ENCODE peak calls at places on chromosome X, in five cellular contexts. One of them, this sample, is unnamed.

GRCh38 chrX:134206221-134206620 is 30.8 kb upstream of the CCDC160 start:
- DNase-seq in psoas muscle: no peak
- DNase-seq in left lung: no peak
- DNase-seq in pancreas: no peak
- DNase-seq in heart left ventricle: no peak
- DNase-seq in this sample: no peak

GRCh38 chrX:136204571-136204970 is 46.6 kb downstream of the MAP7D3 start:
- DNase-seq in psoas muscle: peak; percentile 36
- DNase-seq in left lung: no peak
- DNase-seq in pancreas: no peak
- DNase-seq in heart left ventricle: peak; percentile 49
- DNase-seq in this sample: no peak

GRCh38 chrX:47579537-47579936 is 2.7 kb upstream of the TIMP1 start:
- DNase-seq in psoas muscle: no peak
- DNase-seq in left lung: no peak
- DNase-seq in pancreas: no peak
- DNase-seq in heart left ventricle: no peak
- DNase-seq in this sample: no peak

GRCh38 chrX:80879916-80880315 is 70.2 kb upstream of the BRWD3 start:
- DNase-seq in psoas muscle: no peak
- DNase-seq in left lung: no peak
- DNase-seq in pancreas: no peak
- DNase-seq in heart left ventricle: no peak
- DNase-seq in this sample: no peak

GRCh38 chrX:71053217-71053621 is 14.9 kb downstream of the SNX12 start:
- DNase-seq in psoas muscle: no peak
- DNase-seq in left lung: no peak
- DNase-seq in pancreas: no peak
- DNase-seq in heart left ventricle: peak; percentile 8
- DNase-seq in this sample: no peak

GRCh38 chrX:130118396-130118795 is 8.1 kb upstream of the ELF4 start:
- DNase-seq in psoas muscle: no peak
- DNase-seq in left lung: no peak
- DNase-seq in pancreas: no peak
- DNase-seq in heart left ventricle: no peak
- DNase-seq in this sample: no peak

GRCh38 chrX:48045410-48046311 is 25.8 kb downstream of the ZNF630 start:
- DNase-seq in psoas muscle: peak; percentile 27
- DNase-seq in left lung: no peak
- DNase-seq in pancreas: peak; percentile 14
- DNase-seq in heart left ventricle: peak; percentile 56
- DNase-seq in this sample: no peak

GRCh38 chrX:12975670-12975965 is 708 bp downstream of the TMSB4X start:
- DNase-seq in psoas muscle: peak; percentile 37
- DNase-seq in left lung: peak; percentile 83
- DNase-seq in pancreas: no peak
- DNase-seq in heart left ventricle: no peak
- DNase-seq in this sample: no peak

GRCh38 chrX:115493015-115493414 is 68.0 kb upstream of the PLS3 start:
- DNase-seq in psoas muscle: no peak
- DNase-seq in left lung: no peak
- DNase-seq in pancreas: no peak
- DNase-seq in heart left ventricle: no peak
- DNase-seq in this sample: no peak

GRCh38 chrX:24294619-24295018 is 19.2 kb downstream of the SUPT20HL2 start:
- DNase-seq in psoas muscle: no peak
- DNase-seq in left lung: no peak
- DNase-seq in pancreas: no peak
- DNase-seq in heart left ventricle: no peak
- DNase-seq in this sample: no peak

GRCh38 chrX:15293471-15293870 is 22.0 kb downstream of the ASB11 start:
- DNase-seq in psoas muscle: no peak
- DNase-seq in left lung: no peak
- DNase-seq in pancreas: no peak
- DNase-seq in heart left ventricle: no peak
- DNase-seq in this sample: no peak

GRCh38 chrX:123846598-123847038 is 13.2 kb upstream of the XIAP start:
- DNase-seq in psoas muscle: no peak
- DNase-seq in left lung: no peak
- DNase-seq in pancreas: no peak
- DNase-seq in heart left ventricle: no peak
- DNase-seq in this sample: no peak

GRCh38 chrX:30806187-30806728 is 82.8 kb downstream of the TAB3 start:
- DNase-seq in psoas muscle: no peak
- DNase-seq in left lung: no peak
- DNase-seq in pancreas: no peak
- DNase-seq in heart left ventricle: no peak
- DNase-seq in this sample: no peak

GRCh38 chrX:16836371-16836770 is 33.8 kb downstream of the RBBP7 start:
- DNase-seq in psoas muscle: peak; percentile 37
- DNase-seq in left lung: no peak
- DNase-seq in pancreas: peak; percentile 21
- DNase-seq in heart left ventricle: no peak
- DNase-seq in this sample: no peak

GRCh38 chrX:140765043-140765784 is 55.7 kb downstream of the LINC00632 start:
- DNase-seq in psoas muscle: no peak
- DNase-seq in left lung: no peak
- DNase-seq in pancreas: no peak
- DNase-seq in heart left ventricle: no peak
- DNase-seq in this sample: no peak

GRCh38 chrX:130594453-130594916 is 192.7 kb downstream of the RBMX2 start:
- DNase-seq in psoas muscle: no peak
- DNase-seq in left lung: no peak
- DNase-seq in pancreas: no peak
- DNase-seq in heart left ventricle: no peak
- DNase-seq in this sample: no peak

GRCh38 chrX:87517571-87518141 is at the start of gene KLHL4:
- DNase-seq in psoas muscle: no peak
- DNase-seq in left lung: no peak
- DNase-seq in pancreas: no peak
- DNase-seq in heart left ventricle: peak; percentile 35
- DNase-seq in this sample: no peak

GRCh38 chrX:128019218-128019617 is 33.0 kb downstream of the ACTRT1 start:
- DNase-seq in psoas muscle: no peak
- DNase-seq in left lung: no peak
- DNase-seq in pancreas: no peak
- DNase-seq in heart left ventricle: no peak
- DNase-seq in this sample: no peak

GRCh38 chrX:153911798-153912197 is 7.3 kb downstream of the AVPR2 start:
- DNase-seq in psoas muscle: no peak
- DNase-seq in left lung: no peak
- DNase-seq in pancreas: no peak
- DNase-seq in heart left ventricle: no peak
- DNase-seq in this sample: no peak

GRCh38 chrX:153913701-153914100 is 9.2 kb downstream of the AVPR2 start:
- DNase-seq in psoas muscle: no peak
- DNase-seq in left lung: no peak
- DNase-seq in pancreas: no peak
- DNase-seq in heart left ventricle: no peak
- DNase-seq in this sample: no peak

GRCh38 chrX:153910446-153910845 is 6.0 kb downstream of the AVPR2 start:
- DNase-seq in psoas muscle: no peak
- DNase-seq in left lung: peak; percentile 45
- DNase-seq in pancreas: no peak
- DNase-seq in heart left ventricle: no peak
- DNase-seq in this sample: no peak

GRCh38 chrX:153909980-153910360 is 5.5 kb downstream of the AVPR2 start:
- DNase-seq in psoas muscle: no peak
- DNase-seq in left lung: peak; percentile 31
- DNase-seq in pancreas: no peak
- DNase-seq in heart left ventricle: no peak
- DNase-seq in this sample: no peak

DNA sequence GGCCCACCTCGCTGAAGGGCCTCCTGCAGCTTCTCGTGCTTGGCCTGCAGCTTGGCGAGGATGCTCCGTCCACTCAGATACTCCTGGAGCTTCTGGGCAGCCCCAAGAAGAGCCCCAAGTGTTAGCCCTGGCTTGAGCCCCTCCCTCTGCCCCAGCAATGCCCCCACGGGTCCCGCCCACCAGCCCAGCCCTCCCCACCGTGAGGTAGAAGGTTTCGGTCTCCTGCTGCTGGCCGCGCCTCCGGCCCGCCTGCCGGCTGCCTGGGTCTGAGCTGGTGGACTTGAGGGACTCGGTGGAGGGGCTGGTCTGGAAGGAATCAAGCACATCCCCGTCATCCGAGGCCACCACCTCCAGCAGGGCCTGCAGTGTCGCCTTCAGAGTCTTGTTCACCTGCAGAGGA is 8.7 kb downstream of the AVPR2 start:
- DNase-seq in psoas muscle: no peak
- DNase-seq in left lung: peak; percentile 39
- DNase-seq in pancreas: no peak
- DNase-seq in heart left ventricle: no peak
- DNase-seq in this sample: no peak
- H3K36me3 ChIP-seq in psoas muscle: no peaks in the 10 kb centered on the region
- H3K36me3 ChIP-seq in left lung: no peaks in the 10 kb centered on the region
- H3K36me3 ChIP-seq in pancreas: no peaks in the 10 kb centered on the region
- H3K36me3 ChIP-seq in heart left ventricle: no peaks in the 10 kb centered on the region
- H3K36me3 ChIP-seq in this sample: no peaks in the 10 kb centered on the region

GRCh38 chrX:131827935-131828334 is 195.2 kb upstream of the STK26 start:
- DNase-seq in psoas muscle: no peak
- DNase-seq in left lung: no peak
- DNase-seq in pancreas: no peak
- DNase-seq in heart left ventricle: no peak
- DNase-seq in this sample: no peak

GRCh38 chrX:131818297-131818936 is 204.7 kb upstream of the STK26 start:
- DNase-seq in psoas muscle: no peak
- DNase-seq in left lung: no peak
- DNase-seq in pancreas: no peak
- DNase-seq in heart left ventricle: no peak
- DNase-seq in this sample: no peak

GRCh38 chrX:131816551-131817136 is 206.5 kb upstream of the STK26 start:
- DNase-seq in psoas muscle: peak; percentile 51
- DNase-seq in left lung: no peak
- DNase-seq in pancreas: peak; percentile 89
- DNase-seq in heart left ventricle: peak; percentile 74
- DNase-seq in this sample: peak; percentile 14

GRCh38 chrX:131826572-131826971 is 196.5 kb upstream of the STK26 start:
- DNase-seq in psoas muscle: no peak
- DNase-seq in left lung: no peak
- DNase-seq in pancreas: no peak
- DNase-seq in heart left ventricle: no peak
- DNase-seq in this sample: no peak

DNA sequence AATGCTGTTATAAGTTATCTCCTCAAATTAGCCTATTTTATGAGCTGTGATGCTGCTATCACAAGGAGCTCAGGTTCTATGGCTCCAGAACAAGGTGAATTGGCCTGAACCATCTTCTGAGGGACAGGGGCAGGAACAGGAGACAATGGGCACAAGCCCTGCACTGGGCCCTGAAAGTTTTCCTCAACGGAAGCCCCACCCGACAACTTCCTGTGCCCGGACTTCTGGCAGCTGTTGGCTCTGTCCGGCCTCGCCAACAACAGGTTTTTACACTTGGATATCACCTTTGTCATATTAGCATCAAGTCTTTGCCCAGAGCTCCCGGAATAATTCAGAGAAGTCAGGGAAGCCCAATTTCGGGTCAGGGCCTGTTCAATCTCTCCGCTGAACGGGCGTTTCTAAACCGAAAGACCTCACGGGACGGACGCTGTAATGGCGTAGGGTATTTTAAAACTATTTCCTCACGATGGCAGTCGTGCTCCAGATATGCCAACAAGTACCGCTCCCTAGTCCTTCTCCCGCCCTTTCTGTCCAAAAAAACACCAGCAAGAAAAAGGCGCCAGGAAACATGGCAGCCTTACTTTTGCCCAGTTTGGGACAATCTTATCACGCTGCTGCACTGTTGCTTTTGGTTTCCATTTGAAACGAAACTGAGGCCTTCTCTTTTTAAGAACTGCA is 201.0 kb upstream of the STK26 start:
- DNase-seq in psoas muscle: peak; percentile 59
- DNase-seq in left lung: no peak
- DNase-seq in pancreas: peak; percentile 87
- DNase-seq in heart left ventricle: peak; percentile 23
- DNase-seq in this sample: peak; percentile 8
- H3K36me3 ChIP-seq in psoas muscle: no peaks in the 10 kb centered on the region
- H3K36me3 ChIP-seq in left lung: no peaks in the 10 kb centered on the region
- H3K36me3 ChIP-seq in pancreas: no peaks in the 10 kb centered on the region
- H3K36me3 ChIP-seq in heart left ventricle: no peaks in the 10 kb centered on the region
- H3K36me3 ChIP-seq in this sample: no peaks in the 10 kb centered on the region

GRCh38 chrX:153693216-153694086 is 5.7 kb downstream of the SLC6A8 start:
- DNase-seq in psoas muscle: no peak
- DNase-seq in left lung: peak; percentile 42
- DNase-seq in pancreas: no peak
- DNase-seq in heart left ventricle: no peak
- DNase-seq in this sample: no peak

GRCh38 chrX:153689654-153690465 is 2.1 kb downstream of the SLC6A8 start:
- DNase-seq in psoas muscle: no peak
- DNase-seq in left lung: no peak
- DNase-seq in pancreas: no peak
- DNase-seq in heart left ventricle: no peak
- DNase-seq in this sample: no peak

GRCh38 chrX:153690466-153690865 is 2.7 kb downstream of the SLC6A8 start:
- DNase-seq in psoas muscle: no peak
- DNase-seq in left lung: peak; percentile 35
- DNase-seq in pancreas: no peak
- DNase-seq in heart left ventricle: no peak
- DNase-seq in this sample: no peak

GRCh38 chrX:153692611-153693156 is 5.0 kb downstream of the SLC6A8 start:
- DNase-seq in psoas muscle: no peak
- DNase-seq in left lung: no peak
- DNase-seq in pancreas: no peak
- DNase-seq in heart left ventricle: no peak
- DNase-seq in this sample: no peak

GRCh38 chrX:153692003-153692402 is 4.3 kb downstream of the SLC6A8 start:
- DNase-seq in psoas muscle: no peak
- DNase-seq in left lung: no peak
- DNase-seq in pancreas: no peak
- DNase-seq in heart left ventricle: no peak
- DNase-seq in this sample: no peak
- H3K36me3 ChIP-seq in psoas muscle: peaks cover 2% of the 10 kb centered on the region
- H3K36me3 ChIP-seq in left lung: no peaks in the 10 kb centered on the region
- H3K36me3 ChIP-seq in pancreas: no peaks in the 10 kb centered on the region
- H3K36me3 ChIP-seq in heart left ventricle: no peaks in the 10 kb centered on the region
- H3K36me3 ChIP-seq in this sample: no peaks in the 10 kb centered on the region

DNA sequence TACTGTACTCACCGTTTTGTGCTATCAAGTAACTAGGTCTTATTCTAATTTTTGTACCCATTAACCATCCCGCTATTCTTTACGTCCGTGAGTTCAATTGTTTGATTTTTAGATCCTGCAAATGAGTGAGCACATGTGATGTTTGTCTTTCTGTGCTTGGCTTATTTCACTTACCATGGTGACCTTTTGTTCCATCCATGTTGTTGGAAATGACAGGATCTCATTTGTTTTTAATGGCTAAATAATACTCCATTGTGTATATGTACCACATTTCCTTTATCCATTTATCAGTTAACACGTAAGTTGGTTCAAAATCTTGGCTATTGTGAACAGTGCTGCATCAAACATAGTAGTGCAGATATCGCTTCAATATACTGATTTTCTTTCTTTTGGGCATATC is 48.3 kb downstream of the USP9X start:
- DNase-seq in psoas muscle: no peak
- DNase-seq in left lung: no peak
- DNase-seq in pancreas: no peak
- DNase-seq in heart left ventricle: no peak
- DNase-seq in this sample: no peak
- H3K36me3 ChIP-seq in psoas muscle: no peaks in the 10 kb centered on the region
- H3K36me3 ChIP-seq in left lung: no peaks in the 10 kb centered on the region
- H3K36me3 ChIP-seq in pancreas: no peaks in the 10 kb centered on the region
- H3K36me3 ChIP-seq in heart left ventricle: peaks cover 95% of the 10 kb centered on the region
- H3K36me3 ChIP-seq in this sample: peaks cover 58% of the 10 kb centered on the region